ENCODE peak calls at places on chromosomes 5 and 9, in five cellular contexts. E, F, Y, J and I are unnamed samples. For H3K9me3, the result is how much of the 10 kb centered on the place peaks cover.

GRCh38 chr9:116592926-116593325 is 94.2 kb upstream of the TRIM32 start:
- DNase-seq in Y (no peak), E (no peak), F (no peak), J (no peak), I (no peak)

GRCh38 chr5:73189816-73190451 is 16.9 kb downstream of the TMEM174 start:
- DNase-seq in F (no peak), J (no peak), Y (no peak), E (no peak), I (no peak)

GRCh38 chr5:53922508-53923498 is 362.4 kb downstream of the NDUFS4 start:
- DNase-seq in F (no peak), Y (no peak), J (no peak), E (no peak), I (no peak)

GRCh38 chr9:137978262-137978714 is 100.7 kb downstream of the CACNA1B start:
- DNase-seq in J (no peak), E (no peak), Y (no peak), F (no peak), I (no peak)

GRCh38 chr9:17135578-17135904 is 701 bp downstream of the CNTLN start:
- DNase-seq in J (no peak), Y (peak), F (peak), E (no peak), I (peak)

GRCh38 chr5:67182406-67182805 is 14.2 kb downstream of the CD180 start:
- DNase-seq in E (peak), F (no peak), Y (no peak), J (no peak), I (no peak)

GRCh38 chr9:91847576-91847975 is 102.5 kb downstream of the ROR2 start:
- DNase-seq in F (no peak), E (no peak), Y (no peak), J (no peak), I (no peak)

GRCh38 chr9:89879711-89880110 is 274.9 kb downstream of the GADD45G start:
- DNase-seq in Y (no peak), F (peak), E (peak), J (no peak), I (peak)

GRCh38 chr5:54825005-54825404 is 160.4 kb downstream of the ESM1 start:
- DNase-seq in Y (no peak), F (no peak), E (no peak), J (no peak), I (no peak)

GRCh38 chr5:4258170-4258569 is 662.5 kb downstream of the IRX1 start:
- DNase-seq in E (no peak), Y (no peak), F (no peak), J (no peak), I (no peak)

GRCh38 chr5:43409809-43410271 is 2.4 kb downstream of the CCL28 start:
- DNase-seq in Y (no peak), J (no peak), F (no peak), E (no peak), I (no peak)

GRCh38 chr5:10315824-10316509 is 8.3 kb upstream of the CMBL start:
- DNase-seq in Y (no peak), E (peak), J (no peak), F (no peak), I (no peak)

GRCh38 chr9:93603906-93604326 is 27.5 kb downstream of the PHF2 start:
- DNase-seq in J (no peak), E (no peak), Y (no peak), F (no peak), I (peak)

DNA sequence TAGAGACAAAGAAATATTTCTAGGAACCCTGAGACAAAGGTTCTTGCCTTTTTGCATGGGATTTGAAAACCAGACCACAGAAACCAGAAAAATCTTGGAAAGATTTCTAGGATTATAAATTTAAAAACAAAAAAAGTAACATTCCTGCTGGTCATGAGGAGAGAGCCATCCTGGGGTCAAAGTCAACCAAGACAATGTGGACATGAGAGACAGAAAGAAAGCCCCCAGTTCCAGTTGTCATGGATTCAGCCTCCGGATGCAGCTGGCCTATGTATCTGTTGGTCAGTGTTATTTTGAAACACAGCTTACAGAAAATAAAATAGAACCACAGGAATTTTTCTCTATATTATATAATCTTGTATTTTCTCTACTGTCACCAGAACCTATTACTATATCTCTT is 24.4 kb upstream of the RGMB start:
- DNase-seq in F (no peak), J (no peak), Y (no peak), E (no peak), I (no peak)
- H3K27ac ChIP-seq in F (no peak), J (no peak), Y (no peak), E (no peak), I (no peak)

GRCh38 chr9:122475717-122476116 is 2.0 kb downstream of the OR1J1 start:
- DNase-seq in E (no peak), F (no peak), J (no peak), Y (no peak), I (no peak)
- H3K9me3 ChIP-seq in E (under half), F (under half), J (under half), Y (under half), I (under half)

DNA sequence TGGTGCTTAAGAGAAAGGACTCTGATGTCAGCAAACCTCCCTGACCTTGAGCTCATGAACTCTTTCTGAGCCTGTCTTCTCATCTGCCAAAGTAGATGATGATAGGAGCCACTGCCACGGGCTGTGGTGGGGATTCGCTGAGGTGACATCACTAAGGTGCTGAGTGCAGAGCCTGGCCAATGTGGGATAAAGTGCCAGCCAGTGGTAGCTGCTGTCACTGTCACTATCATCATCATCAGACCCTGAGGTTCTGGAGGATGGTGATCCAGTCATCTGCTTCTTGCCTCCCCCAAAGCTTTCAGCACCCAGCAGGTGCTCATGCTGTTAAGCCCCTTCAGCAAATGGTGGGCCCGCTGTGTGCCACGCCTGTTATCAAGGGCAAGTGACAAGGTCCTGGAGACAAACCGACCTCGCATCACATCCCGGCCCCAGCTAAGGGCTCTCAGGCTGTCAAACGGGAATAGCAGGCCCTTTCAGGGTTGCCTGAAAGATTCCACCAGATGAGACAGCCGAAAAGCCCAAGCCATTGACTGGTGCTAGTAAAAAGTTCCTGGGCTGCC is 6.4 kb downstream of the FPGS start:
- DNase-seq in J (no peak), F (no peak), Y (no peak), E (no peak), I (no peak)
- H3K4me3 ChIP-seq in J (no peak), F (no peak), Y (no peak), E (no peak), I (no peak)

DNA sequence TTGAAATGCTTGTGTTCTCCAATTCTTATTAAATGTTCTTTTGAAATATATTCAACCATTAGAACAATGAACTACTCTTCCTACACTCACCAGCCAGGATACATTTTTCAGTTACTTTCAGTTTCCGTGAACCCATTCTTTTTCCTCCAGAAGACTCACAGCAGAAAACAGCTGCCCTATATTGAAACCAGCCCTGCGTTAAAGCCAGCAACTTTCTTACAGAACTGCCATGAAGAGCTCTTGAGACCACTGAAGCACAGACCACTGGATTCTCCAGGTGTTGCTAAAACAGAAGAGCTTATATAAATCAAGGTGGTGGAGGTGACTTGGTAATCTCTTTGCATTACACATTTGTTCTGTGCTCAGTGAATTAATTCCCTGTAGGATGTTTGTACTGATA is 365.9 kb upstream of the C9orf72 start:
- DNase-seq in J (no peak), Y (no peak), F (no peak), E (no peak), I (no peak)
- H3K27ac ChIP-seq in J (no peak), Y (no peak), F (no peak), E (no peak), I (no peak)

DNA sequence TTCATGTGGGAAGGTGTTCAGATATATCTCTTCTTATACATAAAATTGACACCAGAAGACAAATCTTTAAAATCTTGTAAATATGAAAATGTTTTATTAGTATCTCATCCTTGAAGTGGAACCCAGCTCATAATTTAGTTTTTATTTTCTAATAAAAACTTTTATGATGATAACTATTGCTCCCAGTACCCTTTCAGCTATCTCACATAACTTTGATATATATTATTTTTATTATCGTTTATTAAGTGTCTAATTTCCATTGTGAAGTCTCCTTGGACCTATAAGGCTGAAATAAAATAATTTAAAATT is 16.0 kb downstream of the PCDHB15 start:
- DNase-seq in E (no peak), F (no peak), Y (no peak), J (no peak), I (no peak)
- H3K9me3 ChIP-seq in E (half or more), F (under half), Y (half or more), J (half or more), I (half or more)

GRCh38 chr5:118788351-118788750 is 200.0 kb downstream of the DTWD2 start:
- DNase-seq in F (no peak), E (no peak), Y (no peak), J (no peak), I (no peak)

GRCh38 chr5:118794281-118794680 is 194.1 kb downstream of the DTWD2 start:
- DNase-seq in Y (no peak), J (no peak), F (no peak), E (no peak), I (no peak)

GRCh38 chr5:118793091-118793490 is 195.3 kb downstream of the DTWD2 start:
- DNase-seq in E (no peak), Y (no peak), J (no peak), F (no peak), I (no peak)

GRCh38 chr5:118793652-118794051 is 194.7 kb downstream of the DTWD2 start:
- DNase-seq in E (no peak), J (no peak), Y (no peak), F (no peak), I (no peak)

GRCh38 chr5:118791986-118792734 is 196.2 kb downstream of the DTWD2 start:
- DNase-seq in Y (no peak), F (no peak), J (peak), E (no peak), I (no peak)
- H3K4me3 ChIP-seq in Y (peak), F (peak), J (no peak), E (peak), I (no peak)